ENCODE peak calls at places on chromosomes 4 and X, in eight cellular contexts. G, X, A, R, W, P, D and Q are unnamed samples.

GRCh38 chr4:77451530-77451929 is 154.1 kb upstream of the CXCL13 start:
- DNase-seq in G (no peak), X (no peak), A (no peak), R (peak), W (no peak), P (peak), D (no peak), Q (no peak)

GRCh38 chr4:52946811-52947210 is 84.7 kb downstream of the RASL11B start:
- DNase-seq in G (no peak), X (no peak), A (peak), R (peak), W (no peak), P (no peak), D (peak), Q (no peak)

GRCh38 chr4:2907706-2908293 is 55.4 kb downstream of the NOP14 start:
- DNase-seq in G (no peak), X (no peak), A (no peak), R (no peak), W (no peak), P (no peak), D (no peak), Q (no peak)

GRCh38 chr4:181597766-181598165 is 645.4 kb upstream of the TENM3 start:
- DNase-seq in G (no peak), X (no peak), A (no peak), R (no peak), W (no peak), P (peak), D (no peak), Q (no peak)

GRCh38 chr4:40377462-40378385 is 42.6 kb downstream of the CHRNA9 start:
- DNase-seq in G (peak), X (no peak), A (no peak), R (no peak), W (no peak), P (no peak), D (no peak), Q (no peak)

GRCh38 chr4:163484906-163485305 is 9.6 kb upstream of the TMA16 start:
- DNase-seq in G (peak), X (no peak), A (peak), R (peak), W (peak), P (peak), D (peak), Q (no peak)

GRCh38 chr4:150232029-150232428 is 153.8 kb downstream of the DCLK2 start:
- DNase-seq in G (no peak), X (no peak), A (no peak), R (no peak), W (no peak), P (no peak), D (no peak), Q (no peak)

GRCh38 chr4:66920514-66920913 is 624.8 kb downstream of the CENPC start:
- DNase-seq in G (no peak), X (no peak), A (no peak), R (no peak), W (no peak), P (no peak), D (no peak), Q (no peak)

GRCh38 chrX:68648960-68649359 is 1.5 kb downstream of the STARD8 start:
- DNase-seq in G (peak), X (no peak), A (no peak), R (peak), W (no peak), P (peak), D (peak), Q (no peak)

GRCh38 chrX:47900833-47901232 is 64.1 kb downstream of the ZNF81 start:
- DNase-seq in G (no peak), X (no peak), A (no peak), R (no peak), W (no peak), P (no peak), D (no peak), Q (no peak)

GRCh38 chr4:85102606-85103005 is 136.1 kb upstream of the WDFY3 start:
- DNase-seq in G (no peak), X (no peak), A (no peak), R (no peak), W (no peak), P (no peak), D (no peak), Q (no peak)

GRCh38 chr4:152369903-152370296 is 166.0 kb downstream of the FBXW7 start:
- DNase-seq in G (no peak), X (no peak), A (no peak), R (no peak), W (no peak), P (peak), D (no peak), Q (no peak)

GRCh38 chrX:64642482-64642881 is 247.2 kb upstream of the MTMR8 start:
- DNase-seq in G (no peak), X (no peak), A (no peak), R (no peak), W (no peak), P (no peak), D (peak), Q (no peak)

GRCh38 chrX:68997461-68997860 is 167.8 kb downstream of the PJA1 start:
- DNase-seq in G (no peak), X (no peak), A (no peak), R (no peak), W (no peak), P (peak), D (no peak), Q (no peak)

GRCh38 chr4:149291463-149291862 is 524.2 kb downstream of the IQCM start:
- DNase-seq in G (peak), X (no peak), A (no peak), R (no peak), W (no peak), P (peak), D (no peak), Q (no peak)

GRCh38 chr4:113613503-113613902 is 148.0 kb downstream of the CAMK2D start:
- DNase-seq in G (no peak), X (no peak), A (no peak), R (no peak), W (no peak), P (no peak), D (no peak), Q (no peak)

GRCh38 chrX:137166591-137166990 is 132.8 kb upstream of the GPR101 start:
- DNase-seq in G (no peak), X (no peak), A (peak), R (peak), W (no peak), P (no peak), D (peak), Q (no peak)
- TF ChIP-seq CTCF in G (no peak), X (no peak), A (peak), R (no peak), W (no peak), P (no peak), D (peak), Q (no peak)

GRCh38 chrX:15016051-15016450 is 142.8 kb downstream of the MOSPD2 start:
- DNase-seq in G (no peak), X (no peak), A (no peak), R (no peak), W (no peak), P (no peak), D (no peak), Q (no peak)
- H3K4me3 ChIP-seq in G (no peak), X (no peak), A (no peak), R (no peak), W (no peak), P (no peak), D (no peak), Q (no peak)

GRCh38 chr4:44495136-44495535 is 46.5 kb upstream of the KCTD8 start:
- DNase-seq in G (no peak), X (no peak), A (no peak), R (no peak), W (no peak), P (peak), D (no peak), Q (no peak)

GRCh38 chr4:44493924-44494323 is 45.3 kb upstream of the KCTD8 start:
- DNase-seq in G (peak), X (no peak), A (no peak), R (peak), W (no peak), P (peak), D (peak), Q (no peak)
- TF ChIP-seq CTCF in G (peak), X (peak), A (peak), R (peak), W (no peak), P (peak), D (peak), Q (no peak)

GRCh38 chr4:139889194-139889762 is 223.7 kb downstream of the MGST2 start:
- DNase-seq in G (no peak), X (no peak), A (peak), R (no peak), W (no peak), P (no peak), D (no peak), Q (no peak)

GRCh38 chr4:139884438-139884837 is 218.8 kb downstream of the MGST2 start:
- DNase-seq in G (no peak), X (no peak), A (no peak), R (no peak), W (no peak), P (no peak), D (peak), Q (no peak)

GRCh38 chr4:139887378-139887801 is 221.8 kb downstream of the MGST2 start:
- DNase-seq in G (no peak), X (no peak), A (no peak), R (no peak), W (no peak), P (no peak), D (no peak), Q (no peak)

GRCh38 chr4:139887962-139888735 is 222.5 kb downstream of the MGST2 start:
- DNase-seq in G (no peak), X (peak), A (peak), R (no peak), W (no peak), P (no peak), D (no peak), Q (peak)

DNA sequence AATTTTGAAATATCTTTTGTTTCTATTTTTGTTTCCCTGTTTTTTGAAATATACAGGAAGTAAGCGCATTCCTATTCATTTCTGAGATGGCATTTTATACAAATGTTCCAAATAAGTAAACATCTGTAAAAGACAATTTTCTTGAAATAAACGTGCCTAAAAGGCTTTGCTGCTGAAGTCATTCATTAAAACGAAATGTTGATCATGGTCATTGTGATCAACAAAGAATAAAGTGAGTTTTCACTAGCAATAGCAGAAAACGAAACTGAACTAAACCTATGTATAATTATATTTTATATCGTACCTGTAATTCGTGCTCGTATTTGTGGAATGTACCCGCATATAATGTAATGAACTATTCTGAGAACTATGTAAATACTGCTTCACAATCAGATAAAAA is 221.2 kb downstream of the MGST2 start:
- DNase-seq in G (no peak), X (no peak), A (no peak), R (no peak), W (no peak), P (no peak), D (no peak), Q (no peak)
- H3K4me3 ChIP-seq in G (no peak), X (peak), A (peak), R (no peak), W (peak), P (no peak), D (no peak), Q (no peak)

GRCh38 chrX:43717161-43717560 is 61.1 kb downstream of the MAOA start:
- DNase-seq in G (no peak), X (no peak), A (no peak), R (no peak), W (no peak), P (no peak), D (no peak), Q (no peak)
- TF ChIP-seq CTCF in G (no peak), X (no peak), A (no peak), R (no peak), W (no peak), P (no peak), D (no peak), Q (no peak)

DNA sequence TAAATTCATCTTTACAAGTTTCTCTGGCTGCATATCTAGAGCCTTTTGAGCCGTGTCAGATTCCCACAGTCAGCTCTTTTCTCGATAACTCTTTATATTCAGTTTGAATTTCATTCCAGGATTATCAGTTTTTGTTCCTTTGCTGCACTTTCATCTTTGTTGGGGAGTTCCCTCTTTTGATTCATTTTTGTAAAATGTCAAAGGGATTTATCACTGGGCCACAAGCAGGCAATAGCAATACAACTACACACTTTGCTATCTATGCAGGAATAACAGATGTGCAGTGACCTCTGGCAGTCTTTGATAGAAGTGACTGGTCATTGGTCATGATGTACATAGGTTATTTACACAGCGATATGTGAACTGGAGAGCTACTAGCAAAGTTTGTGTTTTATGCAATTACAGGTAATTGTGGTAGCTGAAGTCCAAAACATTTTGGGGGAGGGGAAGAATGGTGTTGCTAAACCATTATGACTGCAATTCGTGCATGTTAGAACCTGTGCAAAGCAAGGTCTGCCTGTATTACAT is 43.8 kb downstream of the HPGDS start:
- DNase-seq in G (no peak), X (no peak), A (no peak), R (no peak), W (no peak), P (no peak), D (no peak), Q (no peak)
- H3K4me3 ChIP-seq in G (no peak), X (no peak), A (no peak), R (no peak), W (no peak), P (no peak), D (no peak), Q (no peak)

DNA sequence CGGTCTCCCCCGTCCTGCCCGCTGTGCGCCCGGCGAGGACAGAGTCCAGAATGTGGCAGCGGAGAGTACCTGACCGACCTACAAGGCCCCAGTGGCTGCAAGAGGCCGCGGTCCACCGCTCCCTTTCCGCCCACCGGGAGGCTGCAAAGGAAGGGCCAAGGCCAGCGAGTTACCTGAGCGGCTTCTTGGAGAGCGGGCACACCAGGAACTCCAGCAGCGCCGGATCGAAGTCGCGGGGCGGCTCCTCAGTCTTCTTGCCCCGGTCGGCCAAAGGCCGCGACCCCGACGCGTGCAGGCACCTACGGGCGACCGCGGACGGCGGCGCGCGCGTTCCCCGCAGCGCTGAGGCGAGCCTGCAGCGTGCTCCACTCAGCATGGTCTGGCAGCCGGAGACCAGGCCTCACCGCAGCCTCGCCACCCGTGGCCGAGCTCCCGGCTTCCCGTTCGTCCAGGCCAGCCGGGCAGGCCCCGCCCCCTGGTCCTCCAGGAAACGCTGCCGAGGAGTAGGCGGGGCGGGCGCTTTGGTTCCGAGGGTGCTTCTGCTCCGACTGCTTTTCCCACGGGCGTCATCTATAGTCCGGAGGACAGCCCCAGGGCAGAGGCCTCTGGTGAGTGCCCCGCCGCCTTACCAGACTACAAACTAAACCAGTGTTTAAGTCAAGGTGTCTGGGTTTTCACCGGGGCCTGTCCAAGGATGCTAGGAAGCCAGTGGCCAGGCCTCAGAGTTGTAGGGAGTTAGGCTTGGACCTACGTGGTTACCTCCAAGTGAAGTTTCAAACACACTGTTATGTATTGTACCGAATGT is at the start of gene PYURF:
- DNase-seq in G (peak), X (peak), A (peak), R (peak), W (peak), P (peak), D (peak), Q (peak)
- TF ChIP-seq CTCF in G (no peak), X (no peak), A (no peak), R (no peak), W (peak), P (no peak), D (no peak), Q (no peak)

GRCh38 chr4:184475096-184475461 is 729 bp upstream of the IRF2 start:
- DNase-seq in G (peak), X (peak), A (peak), R (peak), W (peak), P (peak), D (no peak), Q (peak)

GRCh38 chr4:184479516-184479950 is 5.2 kb upstream of the IRF2 start:
- DNase-seq in G (peak), X (no peak), A (no peak), R (no peak), W (no peak), P (peak), D (no peak), Q (no peak)

GRCh38 chr4:184477201-184477999 is 3.0 kb upstream of the IRF2 start:
- DNase-seq in G (no peak), X (no peak), A (no peak), R (no peak), W (no peak), P (no peak), D (peak), Q (no peak)

GRCh38 chr4:184474261-184475095 is at the start of gene IRF2:
- DNase-seq in G (peak), X (peak), A (peak), R (peak), W (peak), P (peak), D (peak), Q (peak)

GRCh38 chr4:184476660-184477059 is 2.3 kb upstream of the IRF2 start:
- DNase-seq in G (no peak), X (no peak), A (no peak), R (no peak), W (no peak), P (no peak), D (no peak), Q (no peak)
- H3K4me3 ChIP-seq in G (no peak), X (peak), A (no peak), R (no peak), W (no peak), P (no peak), D (no peak), Q (no peak)

DNA sequence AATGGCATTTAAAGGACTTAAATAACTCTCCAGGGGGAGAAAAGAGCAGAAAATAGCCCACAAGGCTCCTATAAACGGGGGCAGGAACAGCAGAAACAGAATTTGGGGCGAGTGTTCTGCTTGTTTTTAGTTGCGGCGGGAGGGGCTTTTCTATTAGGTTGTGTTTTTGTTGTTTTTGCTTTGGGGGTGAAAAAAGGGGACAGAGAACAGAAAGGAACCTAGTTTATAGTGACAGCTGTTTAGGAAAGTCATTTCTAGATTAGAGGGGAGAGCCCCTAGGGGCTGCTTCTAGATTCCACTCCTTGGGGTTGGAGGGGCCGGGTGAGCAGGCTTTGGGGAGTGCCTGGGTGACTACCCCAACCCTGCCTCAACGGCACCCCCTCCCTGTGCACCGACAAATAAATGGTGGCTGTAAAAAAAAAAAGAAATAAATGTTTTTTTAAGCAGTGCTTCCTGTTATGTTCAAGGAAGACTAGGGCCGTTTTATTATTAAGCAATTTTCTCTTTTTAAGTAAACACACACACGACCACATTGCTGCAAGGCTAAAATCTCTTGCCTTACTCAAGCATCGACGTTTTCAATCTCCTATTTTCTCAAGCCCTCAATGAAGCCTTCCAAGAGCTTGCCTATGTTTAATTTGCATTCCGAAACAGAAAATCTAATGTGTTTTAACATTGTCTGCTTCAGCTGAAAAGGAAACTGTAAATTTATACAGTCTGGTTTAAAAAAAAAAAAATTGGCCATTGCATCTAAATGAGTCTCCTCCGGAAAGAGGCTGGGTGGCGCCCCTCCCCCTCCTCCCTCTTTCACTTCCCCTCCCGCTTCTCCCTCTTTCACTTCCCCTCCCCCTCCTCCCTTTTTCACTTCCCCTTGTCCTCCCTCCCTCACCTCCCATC is 123.3 kb upstream of the TBL1X start:
- DNase-seq in G (peak), X (peak), A (peak), R (peak), W (peak), P (peak), D (peak), Q (peak)
- TF ChIP-seq CTCF in G (no peak), X (no peak), A (no peak), R (no peak), W (no peak), P (no peak), D (no peak), Q (no peak)